ENCODE peak calls at places on chromosome X, in ten cellular contexts. F is aorta, V is heart left ventricle, A is ovary, W is lower leg skin, T is right cardiac atrium, R is hepatocyte, O is bronchial epithelial cell, Q is HCT116, J is fibroblast of pulmonary artery. X is an unnamed sample.

GRCh38 chrX:10039821-10040793 is 72.9 kb downstream of the CLDN34 start:
- DNase-seq in F (peak), V (no peak), A (no peak), W (peak), T (no peak), R (no peak), O (peak), Q (no peak), J (peak), X (no peak)

GRCh38 chrX:124098089-124098488 is 136.6 kb downstream of the STAG2 start:
- DNase-seq in F (no peak), V (no peak), A (no peak), W (no peak), T (no peak), R (peak), O (peak), Q (no peak), J (peak), X (peak)

GRCh38 chrX:74132265-74132664 is 171.7 kb upstream of the ZCCHC13 start:
- DNase-seq in F (no peak), V (no peak), A (no peak), W (no peak), T (no peak), R (no peak), O (no peak), Q (no peak), J (no peak), X (no peak)

GRCh38 chrX:136525738-136526606 is 6.0 kb upstream of the VGLL1 start:
- DNase-seq in F (peak), V (peak), A (peak), W (no peak), T (peak), R (peak), O (peak), Q (no peak), J (peak), X (peak)

GRCh38 chrX:16628954-16629595 is 20.9 kb upstream of the S100G start:
- DNase-seq in F (no peak), V (no peak), A (no peak), W (no peak), T (no peak), R (no peak), O (no peak), Q (no peak), J (no peak), X (no peak)

GRCh38 chrX:16931371-16931770 is 15.1 kb upstream of the REPS2 start:
- DNase-seq in F (no peak), V (no peak), A (no peak), W (no peak), T (no peak), R (peak), O (no peak), Q (no peak), J (no peak), X (no peak)

GRCh38 chrX:2892816-2893215 is 36.3 kb downstream of the ARSD start:
- DNase-seq in F (no peak), V (no peak), A (no peak), W (no peak), T (no peak), R (no peak), O (no peak), Q (no peak), J (no peak), X (no peak)

GRCh38 chrX:95505721-95506120 is 1178.9 kb upstream of the DIAPH2 start:
- DNase-seq in F (no peak), V (no peak), A (no peak), W (no peak), T (no peak), R (peak), O (peak), Q (no peak), J (no peak), X (no peak)

GRCh38 chrX:125327891-125328290 is 8.2 kb downstream of the TEX13C start:
- DNase-seq in F (no peak), V (no peak), A (no peak), W (no peak), T (no peak), R (no peak), O (no peak), Q (no peak), J (no peak), X (no peak)

DNA sequence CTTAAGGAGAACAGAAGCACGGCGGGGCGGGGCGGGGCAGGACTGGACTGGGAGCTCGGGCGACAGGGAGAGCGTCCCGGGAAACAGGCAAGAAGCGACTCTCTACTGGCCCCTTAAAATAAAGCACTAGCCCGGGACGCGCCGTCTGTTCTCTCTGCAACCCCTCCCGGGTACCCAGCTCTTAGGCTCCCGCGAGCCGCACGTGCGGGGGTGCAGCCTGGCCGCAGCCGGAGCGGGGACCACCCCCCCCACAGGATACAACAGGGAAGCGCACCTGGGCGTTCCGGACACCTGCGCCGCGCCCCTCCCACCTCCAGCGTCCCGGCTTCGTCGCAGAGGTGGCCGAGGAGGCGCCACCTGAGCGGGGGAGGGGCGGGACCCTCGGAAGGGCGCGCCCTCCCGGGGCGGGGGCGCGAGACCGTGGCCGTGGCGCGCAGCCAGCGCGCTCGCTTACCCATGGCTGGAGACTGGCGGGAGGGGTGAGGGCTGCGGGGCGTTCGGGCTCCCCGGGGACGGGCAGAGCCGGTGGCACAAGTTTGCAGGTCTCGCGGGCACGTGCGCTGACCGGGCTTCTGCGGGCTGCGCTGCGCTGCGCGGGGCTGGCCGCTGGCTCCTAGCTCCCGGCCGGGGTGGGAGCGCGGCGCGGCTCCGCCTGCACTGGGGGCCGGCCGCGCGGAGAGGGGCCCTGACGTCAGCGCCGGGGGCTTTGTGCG is 91.5 kb downstream of the GEMIN8 start:
- DNase-seq in F (peak), V (no peak), A (peak), W (no peak), T (peak), R (peak), O (no peak), Q (no peak), J (peak), X (no peak)
- H3K4me3 ChIP-seq in F (peak), V (peak), A (peak), W (peak), T (peak), R (peak), O (peak), Q (peak), J (peak), X (peak)

DNA sequence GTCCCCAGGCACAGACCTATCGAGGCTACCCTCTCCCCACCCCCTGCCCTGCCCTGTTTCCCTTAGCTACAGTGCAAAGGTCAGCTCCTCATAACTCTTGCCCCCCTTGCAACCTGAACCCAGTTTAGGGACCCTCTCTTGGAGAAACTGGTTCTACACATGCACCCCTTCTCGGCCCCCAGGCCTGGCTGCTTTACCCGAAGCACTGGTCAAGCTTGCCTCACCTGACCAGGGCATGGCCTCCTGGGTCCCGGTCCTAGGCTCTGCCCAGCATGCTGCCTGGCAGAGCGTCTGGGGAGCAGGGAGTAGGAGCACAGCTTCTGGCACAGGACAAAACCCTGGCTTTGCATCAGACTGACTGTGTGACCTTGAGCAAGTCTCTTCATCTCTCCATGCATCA is 28.0 kb downstream of the ZNF185 start:
- DNase-seq in F (no peak), V (no peak), A (no peak), W (no peak), T (no peak), R (no peak), O (no peak), Q (no peak), J (no peak), X (no peak)
- H3K4me3 ChIP-seq in F (no peak), V (no peak), A (no peak), W (no peak), T (no peak), R (no peak), O (no peak), Q (no peak), J (no peak), X (no peak)

GRCh38 chrX:37905436-37906147 is 58.2 kb upstream of the DYNLT3 start:
- DNase-seq in F (peak), V (peak), A (peak), W (no peak), T (peak), R (peak), O (no peak), Q (no peak), J (peak), X (no peak)
- H3K4me3 ChIP-seq in F (no peak), V (peak), A (no peak), W (no peak), T (peak), R (peak), O (no peak), Q (peak), J (peak), X (peak)

GRCh38 chrX:274904-275475 is 6.2 kb upstream of the PLCXD1 start:
- DNase-seq in F (no peak), V (peak), A (no peak), W (no peak), T (peak), R (peak), O (no peak), Q (no peak), J (no peak), X (no peak)

GRCh38 chrX:275967-276587 is 5.1 kb upstream of the PLCXD1 start:
- DNase-seq in F (peak), V (peak), A (no peak), W (peak), T (peak), R (peak), O (peak), Q (peak), J (peak), X (no peak)

GRCh38 chrX:276588-277171 is 4.5 kb upstream of the PLCXD1 start:
- DNase-seq in F (peak), V (peak), A (no peak), W (peak), T (peak), R (peak), O (peak), Q (no peak), J (peak), X (no peak)

GRCh38 chrX:270848-271367 is 10.3 kb upstream of the PLCXD1 start:
- DNase-seq in F (peak), V (peak), A (no peak), W (peak), T (no peak), R (no peak), O (no peak), Q (no peak), J (no peak), X (no peak)

GRCh38 chrX:275476-275966 is 5.7 kb upstream of the PLCXD1 start:
- DNase-seq in F (peak), V (peak), A (no peak), W (no peak), T (peak), R (no peak), O (no peak), Q (no peak), J (no peak), X (no peak)
- H3K4me3 ChIP-seq in F (no peak), V (peak), A (peak), W (no peak), T (peak), R (peak), O (no peak), Q (peak), J (no peak), X (peak)

GRCh38 chrX:97401586-97402101 is 517.9 kb downstream of the RPA4 start:
- DNase-seq in F (no peak), V (no peak), A (no peak), W (no peak), T (no peak), R (no peak), O (peak), Q (no peak), J (peak), X (no peak)
- H3K4me3 ChIP-seq in F (no peak), V (no peak), A (no peak), W (no peak), T (no peak), R (no peak), O (no peak), Q (no peak), J (no peak), X (no peak)

DNA sequence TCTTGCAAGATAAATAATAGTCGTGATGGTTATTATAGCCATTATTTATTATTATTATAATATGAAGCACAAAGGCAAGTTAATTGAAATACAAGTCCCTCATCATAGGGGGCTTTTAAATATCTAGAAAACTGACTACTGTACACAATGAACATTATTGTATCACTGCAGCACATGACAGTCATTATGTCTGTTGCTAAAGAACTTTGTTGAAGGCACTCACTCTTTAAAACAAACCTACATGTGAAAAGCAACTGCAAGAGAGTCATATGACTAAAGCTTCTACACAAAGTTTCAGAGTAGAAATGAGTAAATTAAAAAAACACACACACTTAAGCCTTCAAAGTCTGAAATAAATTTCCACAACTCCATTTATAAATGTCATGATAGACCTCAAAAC is 23.3 kb upstream of the DCAF12L1 start:
- DNase-seq in F (no peak), V (no peak), A (no peak), W (no peak), T (no peak), R (no peak), O (no peak), Q (no peak), J (no peak), X (no peak)
- H3K4me3 ChIP-seq in F (no peak), V (no peak), A (no peak), W (no peak), T (no peak), R (no peak), O (no peak), Q (no peak), J (no peak), X (no peak)

DNA sequence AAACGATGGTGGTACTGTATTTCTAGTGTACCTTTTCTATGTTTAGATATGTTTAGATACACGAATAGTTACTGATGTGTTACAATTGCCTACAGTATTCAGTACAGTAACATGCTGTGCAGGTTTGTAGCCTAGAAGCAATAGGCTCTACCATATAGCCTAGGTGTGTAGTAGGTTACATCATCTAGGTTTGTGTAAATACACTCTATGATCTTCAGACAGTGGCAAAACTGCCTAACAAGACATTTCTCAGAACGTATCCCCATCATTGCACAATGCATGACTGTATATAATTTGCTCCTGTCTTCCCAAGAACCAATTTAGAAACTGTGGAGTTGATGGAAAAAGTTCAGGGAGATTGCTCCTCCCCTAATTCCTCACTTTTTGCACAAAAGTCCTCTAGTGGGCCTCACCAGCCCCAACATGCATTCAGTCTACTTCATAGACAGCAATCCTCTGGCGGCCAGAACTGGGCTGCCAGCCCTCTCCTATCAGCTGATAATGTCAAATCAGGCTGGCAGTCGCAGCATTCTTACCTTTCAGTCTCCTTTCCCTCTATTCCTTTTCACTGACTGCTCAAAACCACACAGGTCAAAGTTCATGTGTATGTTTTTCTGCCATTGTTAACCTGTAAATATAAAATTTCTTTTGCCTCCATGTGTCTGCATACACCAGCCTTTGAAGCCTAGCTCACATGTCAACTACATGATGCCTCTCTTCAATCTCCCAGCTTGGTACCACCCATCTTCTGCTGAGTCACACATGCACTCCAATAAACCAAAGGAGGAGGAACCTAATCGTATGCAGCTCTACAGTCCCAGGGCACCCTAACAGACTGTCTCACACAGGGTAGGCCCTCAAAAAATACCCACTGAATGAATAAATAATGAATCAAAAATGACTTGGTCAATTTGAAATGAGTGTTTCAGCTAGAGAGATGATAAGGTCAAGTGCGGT is 32.1 kb downstream of the BCLAF3 start:
- DNase-seq in F (no peak), V (no peak), A (no peak), W (no peak), T (no peak), R (no peak), O (peak), Q (no peak), J (no peak), X (no peak)
- H3K4me3 ChIP-seq in F (no peak), V (no peak), A (no peak), W (no peak), T (no peak), R (no peak), O (no peak), Q (no peak), J (no peak), X (no peak)

GRCh38 chrX:106954041-106954440 is 33.8 kb downstream of the CLDN2 start:
- DNase-seq in F (no peak), V (no peak), A (no peak), W (no peak), T (no peak), R (no peak), O (no peak), Q (no peak), J (no peak), X (no peak)

GRCh38 chrX:106955004-106955772 is 35.0 kb downstream of the CLDN2 start:
- DNase-seq in F (no peak), V (no peak), A (no peak), W (no peak), T (no peak), R (no peak), O (peak), Q (no peak), J (peak), X (no peak)

GRCh38 chrX:106952089-106952488 is 31.9 kb downstream of the CLDN2 start:
- DNase-seq in F (no peak), V (no peak), A (no peak), W (no peak), T (no peak), R (no peak), O (no peak), Q (no peak), J (no peak), X (no peak)

GRCh38 chrX:106951230-106951629 is 31.0 kb downstream of the CLDN2 start:
- DNase-seq in F (no peak), V (no peak), A (no peak), W (no peak), T (no peak), R (no peak), O (no peak), Q (no peak), J (no peak), X (no peak)

GRCh38 chrX:106952988-106953387 is 32.8 kb downstream of the CLDN2 start:
- DNase-seq in F (no peak), V (no peak), A (no peak), W (no peak), T (no peak), R (no peak), O (peak), Q (no peak), J (peak), X (no peak)
- H3K4me3 ChIP-seq in F (no peak), V (no peak), A (no peak), W (no peak), T (no peak), R (no peak), O (no peak), Q (no peak), J (no peak), X (no peak)

DNA sequence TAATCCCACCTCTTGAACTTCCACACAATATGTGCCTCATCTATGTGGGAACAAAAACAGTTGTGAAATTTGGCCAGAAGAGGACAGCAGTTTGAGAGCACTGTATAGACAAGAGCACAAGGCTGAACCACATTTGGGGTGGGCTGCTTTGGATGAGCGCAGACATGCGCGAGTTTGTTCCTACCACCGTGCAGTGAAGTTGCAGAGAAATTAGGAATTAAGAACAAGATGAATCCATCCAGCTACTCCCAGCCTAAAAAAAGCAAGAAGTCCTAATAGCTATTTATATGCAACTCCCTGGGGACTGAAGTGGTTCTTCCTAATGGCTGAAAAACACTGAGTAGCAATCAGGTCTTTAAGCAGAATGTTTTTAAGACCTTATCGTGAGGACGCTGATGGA is 1.0 kb downstream of the GAB3 start:
- DNase-seq in F (no peak), V (no peak), A (no peak), W (no peak), T (no peak), R (no peak), O (no peak), Q (no peak), J (peak), X (no peak)
- H3K4me3 ChIP-seq in F (peak), V (peak), A (no peak), W (no peak), T (peak), R (no peak), O (no peak), Q (no peak), J (peak), X (peak)

DNA sequence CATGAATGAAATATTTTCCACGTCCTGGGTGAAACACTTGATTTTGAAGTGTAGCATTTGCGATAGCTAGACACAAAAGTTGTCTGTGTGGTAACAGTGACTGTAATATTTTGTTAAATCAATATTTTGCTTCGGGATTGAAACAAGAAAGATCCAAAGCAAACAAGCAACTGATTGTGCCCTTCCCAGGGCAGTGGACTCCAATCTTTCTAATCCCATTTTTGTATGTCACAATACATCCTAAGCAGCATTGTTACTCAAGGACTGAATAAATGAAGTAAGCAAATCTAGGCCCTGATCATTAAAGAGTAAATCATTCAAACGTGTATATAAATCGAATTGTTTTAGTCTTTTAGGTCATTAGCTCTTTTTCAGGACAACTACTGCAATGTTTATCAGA is 2.8 kb downstream of the ITM2A start:
- DNase-seq in F (no peak), V (no peak), A (no peak), W (no peak), T (no peak), R (no peak), O (no peak), Q (no peak), J (no peak), X (no peak)
- H3K4me3 ChIP-seq in F (no peak), V (no peak), A (no peak), W (no peak), T (peak), R (no peak), O (no peak), Q (no peak), J (no peak), X (no peak)

X was measured in skeletal muscle cell.